ENCODE peak calls at places on chromosomes 16 and 17, in four cellular contexts. M, I, P and G are unnamed samples.

GRCh38 chr17:67531291-67531690 is 154.2 kb downstream of the PITPNC1 start:
- DNase-seq in M (no peak), I (no peak), P (no peak), G (peak)

GRCh38 chr16:81384006-81384405 is 60.6 kb upstream of the CMIP start:
- DNase-seq in M (no peak), I (no peak), P (no peak), G (no peak)

GRCh38 chr17:78990349-78991016 is 10.8 kb upstream of the LGALS3BP start:
- DNase-seq in M (no peak), I (no peak), P (peak), G (no peak)

GRCh38 chr16:85641776-85642176 is 28.7 kb downstream of the GSE1 start:
- DNase-seq in M (no peak), I (no peak), P (no peak), G (no peak)

GRCh38 chr17:9181640-9182039 is 160.3 kb downstream of the NTN1 start:
- DNase-seq in M (no peak), I (no peak), P (no peak), G (no peak)

GRCh38 chr16:14562691-14563491 is 67.2 kb downstream of the PARN start:
- DNase-seq in M (no peak), I (no peak), P (no peak), G (no peak)

GRCh38 chr17:7184091-7184488 is 4.9 kb upstream of the ASGR1 start:
- DNase-seq in M (no peak), I (no peak), P (no peak), G (no peak)

GRCh38 chr17:66726371-66726770 is 108.5 kb upstream of the CACNG5 start:
- DNase-seq in M (no peak), I (no peak), P (no peak), G (no peak)

GRCh38 chr16:84532299-84532724 is 27.9 kb upstream of the MEAK7 start:
- DNase-seq in M (no peak), I (peak), P (peak), G (no peak)

GRCh38 chr16:54135361-54136275 is 151.0 kb downstream of the IRX3 start:
- DNase-seq in M (no peak), I (peak), P (no peak), G (no peak)

GRCh38 chr16:70712942-70713341 is 27.1 kb upstream of the MTSS2 start:
- DNase-seq in M (no peak), I (no peak), P (no peak), G (no peak)

GRCh38 chr17:2797632-2798031 is 1.4 kb downstream of the RAP1GAP2 start:
- DNase-seq in M (no peak), I (no peak), P (no peak), G (no peak)

GRCh38 chr16:19344980-19345379 is 59.4 kb downstream of the CLEC19A start:
- DNase-seq in M (no peak), I (no peak), P (no peak), G (no peak)

GRCh38 chr17:37476431-37477130 is 13.1 kb upstream of the DUSP14 start:
- DNase-seq in M (no peak), I (peak), P (no peak), G (no peak)